ENCODE peak calls at places on chromosomes 7 and 10, in five cellular contexts. One of them, this sample, is unnamed. For H3K9me3, the result is how much of the 10 kb centered on the place peaks cover.

GRCh38 chr10:58706836-58707235 is 194.2 kb downstream of the BICC1 start:
- DNase-seq in CD4-positive, alpha-beta memory T cell: no peak
- DNase-seq in OCI-LY7: no peak
- DNase-seq in heart right ventricle: no peak
- DNase-seq in colonic mucosa: no peak
- DNase-seq in this sample: no peak

GRCh38 chr10:25565570-25565969 is 368.5 kb upstream of the MYO3A start:
- DNase-seq in CD4-positive, alpha-beta memory T cell: no peak
- DNase-seq in OCI-LY7: no peak
- DNase-seq in heart right ventricle: no peak
- DNase-seq in colonic mucosa: no peak
- DNase-seq in this sample: no peak

GRCh38 chr10:102604379-102604960 is 39.8 kb upstream of the TRIM8 start:
- DNase-seq in CD4-positive, alpha-beta memory T cell: no peak
- DNase-seq in OCI-LY7: no peak
- DNase-seq in heart right ventricle: no peak
- DNase-seq in colonic mucosa: no peak
- DNase-seq in this sample: no peak

GRCh38 chr7:117470777-117471176 is 9.0 kb upstream of the CFTR start:
- DNase-seq in CD4-positive, alpha-beta memory T cell: no peak
- DNase-seq in OCI-LY7: no peak
- DNase-seq in heart right ventricle: peak
- DNase-seq in colonic mucosa: no peak
- DNase-seq in this sample: peak

GRCh38 chr10:58755688-58756087 is 243.0 kb downstream of the BICC1 start:
- DNase-seq in CD4-positive, alpha-beta memory T cell: no peak
- DNase-seq in OCI-LY7: no peak
- DNase-seq in heart right ventricle: no peak
- DNase-seq in colonic mucosa: no peak
- DNase-seq in this sample: no peak

GRCh38 chr7:36742911-36743775 is 18.8 kb upstream of the AOAH start:
- DNase-seq in CD4-positive, alpha-beta memory T cell: no peak
- DNase-seq in OCI-LY7: no peak
- DNase-seq in heart right ventricle: no peak
- DNase-seq in colonic mucosa: no peak
- DNase-seq in this sample: no peak

GRCh38 chr7:36794689-36795088 is 70.4 kb upstream of the AOAH start:
- DNase-seq in CD4-positive, alpha-beta memory T cell: no peak
- DNase-seq in OCI-LY7: no peak
- DNase-seq in heart right ventricle: no peak
- DNase-seq in colonic mucosa: no peak
- DNase-seq in this sample: no peak

GRCh38 chr10:103630156-103630555 is 136.7 kb downstream of the NEURL1 start:
- DNase-seq in CD4-positive, alpha-beta memory T cell: no peak
- DNase-seq in OCI-LY7: no peak
- DNase-seq in heart right ventricle: no peak
- DNase-seq in colonic mucosa: no peak
- DNase-seq in this sample: no peak

GRCh38 chr7:107173691-107174406 is 5.0 kb downstream of the HBP1 start:
- DNase-seq in CD4-positive, alpha-beta memory T cell: no peak
- DNase-seq in OCI-LY7: no peak
- DNase-seq in heart right ventricle: no peak
- DNase-seq in colonic mucosa: no peak
- DNase-seq in this sample: no peak

GRCh38 chr7:107813524-107813923 is 10.5 kb upstream of the SLC26A3 start:
- DNase-seq in CD4-positive, alpha-beta memory T cell: no peak
- DNase-seq in OCI-LY7: no peak
- DNase-seq in heart right ventricle: no peak
- DNase-seq in colonic mucosa: no peak
- DNase-seq in this sample: no peak

GRCh38 chr10:21699575-21699974 is 165.5 kb downstream of the MLLT10 start:
- DNase-seq in CD4-positive, alpha-beta memory T cell: no peak
- DNase-seq in OCI-LY7: no peak
- DNase-seq in heart right ventricle: no peak
- DNase-seq in colonic mucosa: no peak
- DNase-seq in this sample: no peak

GRCh38 chr7:130290745-130291144 is 2.2 kb upstream of the CPA4 start:
- DNase-seq in CD4-positive, alpha-beta memory T cell: no peak
- DNase-seq in OCI-LY7: no peak
- DNase-seq in heart right ventricle: no peak
- DNase-seq in colonic mucosa: no peak
- DNase-seq in this sample: no peak

GRCh38 chr7:95066736-95067530 is 159.5 kb downstream of the PPP1R9A start:
- DNase-seq in CD4-positive, alpha-beta memory T cell: no peak
- DNase-seq in OCI-LY7: no peak
- DNase-seq in heart right ventricle: no peak
- DNase-seq in colonic mucosa: no peak
- DNase-seq in this sample: no peak

GRCh38 chr10:72255977-72256729 is 17.6 kb upstream of the DDIT4 start:
- DNase-seq in CD4-positive, alpha-beta memory T cell: no peak
- DNase-seq in OCI-LY7: no peak
- DNase-seq in heart right ventricle: no peak
- DNase-seq in colonic mucosa: no peak
- DNase-seq in this sample: no peak

GRCh38 chr7:63046612-63047011 is 952.0 kb upstream of the ZNF722 start:
- DNase-seq in CD4-positive, alpha-beta memory T cell: no peak
- DNase-seq in OCI-LY7: no peak
- DNase-seq in heart right ventricle: no peak
- DNase-seq in colonic mucosa: no peak
- DNase-seq in this sample: no peak

GRCh38 chr7:63043657-63044543 is 954.7 kb upstream of the ZNF722 start:
- DNase-seq in CD4-positive, alpha-beta memory T cell: no peak
- DNase-seq in OCI-LY7: no peak
- DNase-seq in heart right ventricle: no peak
- DNase-seq in colonic mucosa: no peak
- DNase-seq in this sample: no peak

GRCh38 chr7:63042730-63043511 is 955.7 kb upstream of the ZNF722 start:
- DNase-seq in CD4-positive, alpha-beta memory T cell: no peak
- DNase-seq in OCI-LY7: no peak
- DNase-seq in heart right ventricle: no peak
- DNase-seq in colonic mucosa: no peak
- DNase-seq in this sample: no peak

GRCh38 chr7:63045575-63045974 is 953.1 kb upstream of the ZNF722 start:
- DNase-seq in CD4-positive, alpha-beta memory T cell: no peak
- DNase-seq in OCI-LY7: no peak
- DNase-seq in heart right ventricle: no peak
- DNase-seq in colonic mucosa: no peak
- DNase-seq in this sample: no peak

DNA sequence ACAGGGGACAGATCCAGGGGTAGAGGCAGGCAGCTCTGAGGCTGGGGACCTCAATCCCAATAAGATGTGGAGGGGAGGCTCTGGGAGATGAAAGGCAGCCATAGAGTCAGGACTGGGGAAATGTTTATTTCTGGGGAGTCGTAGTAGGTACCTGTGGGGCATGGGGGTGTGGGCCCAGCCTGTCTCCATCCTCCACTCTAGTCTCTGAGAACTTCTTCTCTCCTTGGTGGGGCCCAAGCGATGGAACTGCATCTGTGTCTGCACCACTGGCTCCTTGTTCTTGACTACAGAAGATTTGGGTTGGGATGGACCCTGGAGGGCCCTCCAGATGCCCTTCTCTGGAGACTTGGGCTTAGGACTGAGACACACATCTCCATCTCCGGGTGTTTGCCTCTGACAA is 953.9 kb upstream of the ZNF722 start:
- DNase-seq in CD4-positive, alpha-beta memory T cell: no peak
- DNase-seq in OCI-LY7: no peak
- DNase-seq in heart right ventricle: no peak
- DNase-seq in colonic mucosa: no peak
- DNase-seq in this sample: no peak
- H3K9me3 ChIP-seq in CD4-positive, alpha-beta memory T cell: under half
- H3K9me3 ChIP-seq in OCI-LY7: under half
- H3K9me3 ChIP-seq in heart right ventricle: under half
- H3K9me3 ChIP-seq in colonic mucosa: under half
- H3K9me3 ChIP-seq in this sample: half or more

GRCh38 chr7:158263110-158263963 is 324.3 kb downstream of the PTPRN2 start:
- DNase-seq in CD4-positive, alpha-beta memory T cell: no peak
- DNase-seq in OCI-LY7: no peak
- DNase-seq in heart right ventricle: no peak
- DNase-seq in colonic mucosa: no peak
- DNase-seq in this sample: no peak
- H3K9me3 ChIP-seq in CD4-positive, alpha-beta memory T cell: under half
- H3K9me3 ChIP-seq in OCI-LY7: under half
- H3K9me3 ChIP-seq in heart right ventricle: under half
- H3K9me3 ChIP-seq in colonic mucosa: under half
- H3K9me3 ChIP-seq in this sample: under half

GRCh38 chr10:126948355-126949160 is 43.3 kb downstream of the DOCK1 start:
- DNase-seq in CD4-positive, alpha-beta memory T cell: no peak
- DNase-seq in OCI-LY7: no peak
- DNase-seq in heart right ventricle: no peak
- DNase-seq in colonic mucosa: no peak
- DNase-seq in this sample: no peak

GRCh38 chr10:126949161-126949503 is 43.9 kb downstream of the DOCK1 start:
- DNase-seq in CD4-positive, alpha-beta memory T cell: no peak
- DNase-seq in OCI-LY7: no peak
- DNase-seq in heart right ventricle: no peak
- DNase-seq in colonic mucosa: no peak
- DNase-seq in this sample: no peak

GRCh38 chr10:126946746-126947145 is 41.5 kb downstream of the DOCK1 start:
- DNase-seq in CD4-positive, alpha-beta memory T cell: no peak
- DNase-seq in OCI-LY7: no peak
- DNase-seq in heart right ventricle: no peak
- DNase-seq in colonic mucosa: no peak
- DNase-seq in this sample: no peak

GRCh38 chr10:126953886-126954285 is 48.7 kb downstream of the DOCK1 start:
- DNase-seq in CD4-positive, alpha-beta memory T cell: no peak
- DNase-seq in OCI-LY7: no peak
- DNase-seq in heart right ventricle: no peak
- DNase-seq in colonic mucosa: no peak
- DNase-seq in this sample: no peak

DNA sequence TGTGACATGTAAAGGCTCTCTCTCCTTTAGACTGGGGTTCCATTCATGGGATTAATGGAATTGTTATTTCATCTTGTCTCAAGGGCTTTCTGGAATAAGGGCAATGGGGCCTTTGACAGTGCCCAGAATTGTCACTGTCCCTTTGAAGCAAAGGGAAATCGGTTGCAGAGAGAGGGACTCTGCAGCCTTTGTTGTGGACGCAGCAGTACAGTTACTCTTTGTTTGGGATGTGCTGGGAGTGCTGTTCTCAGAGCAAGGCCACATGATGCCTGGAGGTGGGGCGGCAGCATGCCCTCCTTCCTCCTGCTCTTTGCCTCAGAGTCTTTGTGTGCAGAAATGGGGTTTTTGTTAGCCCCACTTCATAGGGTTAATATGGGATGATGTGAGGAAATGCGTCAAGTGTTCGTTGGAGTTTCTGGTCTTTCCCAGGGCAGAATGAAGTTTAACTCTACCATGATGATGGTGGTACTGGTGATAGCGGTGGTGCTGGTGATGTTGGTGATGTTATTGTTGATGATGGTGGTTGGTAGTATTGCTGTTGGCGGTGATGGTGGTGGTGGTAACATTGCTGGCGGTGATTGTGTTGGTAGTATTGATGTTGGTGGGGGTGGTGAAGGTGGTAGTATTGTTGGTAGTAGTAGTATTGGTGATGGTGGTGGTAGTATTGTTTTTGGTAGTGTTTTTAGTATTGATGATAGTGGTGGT is 45.3 kb downstream of the DOCK1 start:
- DNase-seq in CD4-positive, alpha-beta memory T cell: no peak
- DNase-seq in OCI-LY7: no peak
- DNase-seq in heart right ventricle: no peak
- DNase-seq in colonic mucosa: no peak
- DNase-seq in this sample: no peak
- H3K9me3 ChIP-seq in CD4-positive, alpha-beta memory T cell: under half
- H3K9me3 ChIP-seq in OCI-LY7: half or more
- H3K9me3 ChIP-seq in heart right ventricle: under half
- H3K9me3 ChIP-seq in colonic mucosa: under half
- H3K9me3 ChIP-seq in this sample: under half

GRCh38 chr7:87330942-87331341 is 14.5 kb upstream of the CROT start:
- DNase-seq in CD4-positive, alpha-beta memory T cell: no peak
- DNase-seq in OCI-LY7: peak
- DNase-seq in heart right ventricle: no peak
- DNase-seq in colonic mucosa: no peak
- DNase-seq in this sample: no peak
- H3K9me3 ChIP-seq in CD4-positive, alpha-beta memory T cell: under half
- H3K9me3 ChIP-seq in OCI-LY7: under half
- H3K9me3 ChIP-seq in heart right ventricle: under half
- H3K9me3 ChIP-seq in colonic mucosa: under half
- H3K9me3 ChIP-seq in this sample: under half

DNA sequence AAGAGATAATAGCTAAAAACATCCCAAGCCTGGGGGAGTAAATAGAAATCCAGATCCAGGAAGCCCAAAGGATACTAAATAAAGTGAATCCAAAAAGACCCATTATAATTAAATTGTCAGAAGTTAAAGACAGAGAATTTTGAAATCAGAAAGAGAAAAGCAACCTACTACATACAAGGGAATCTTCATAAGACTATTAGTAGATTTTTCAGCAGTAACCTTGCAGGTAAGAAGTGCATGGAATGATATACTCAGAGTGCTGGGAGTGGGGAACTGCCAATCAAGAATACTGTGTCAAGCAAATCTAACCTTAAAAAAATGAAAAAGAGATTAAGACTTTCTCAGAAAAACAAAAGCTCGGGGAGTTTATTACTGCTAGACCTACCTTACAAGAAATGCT is 13.2 kb upstream of the GIMAP1 start:
- DNase-seq in CD4-positive, alpha-beta memory T cell: no peak
- DNase-seq in OCI-LY7: no peak
- DNase-seq in heart right ventricle: no peak
- DNase-seq in colonic mucosa: no peak
- DNase-seq in this sample: no peak
- H3K9me3 ChIP-seq in CD4-positive, alpha-beta memory T cell: under half
- H3K9me3 ChIP-seq in OCI-LY7: under half
- H3K9me3 ChIP-seq in heart right ventricle: half or more
- H3K9me3 ChIP-seq in colonic mucosa: under half
- H3K9me3 ChIP-seq in this sample: under half

DNA sequence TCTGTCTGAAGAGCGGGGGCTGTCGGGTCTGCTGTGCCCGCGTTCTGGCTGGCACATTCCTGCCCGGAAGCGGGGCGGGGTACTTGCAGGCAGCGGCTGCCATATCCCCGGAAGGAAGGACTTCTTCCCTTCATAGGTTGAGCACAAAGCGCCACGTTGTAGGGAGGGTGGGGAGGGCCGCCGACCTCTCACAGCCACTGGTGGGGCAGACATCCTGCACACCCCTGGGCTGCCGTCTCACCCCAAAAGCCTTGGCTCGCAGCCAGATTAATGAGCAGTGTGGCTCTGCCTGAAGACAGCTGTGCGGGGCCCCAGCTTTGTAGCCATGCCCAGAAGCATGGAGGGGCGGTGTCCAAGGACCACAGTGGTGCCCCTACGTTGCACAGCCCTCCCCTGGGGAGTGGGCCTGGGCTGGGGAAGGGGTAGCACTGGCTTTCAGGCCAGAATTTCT is 54.3 kb upstream of the DPYSL4 start:
- DNase-seq in CD4-positive, alpha-beta memory T cell: no peak
- DNase-seq in OCI-LY7: no peak
- DNase-seq in heart right ventricle: no peak
- DNase-seq in colonic mucosa: no peak
- DNase-seq in this sample: no peak
- H3K9me3 ChIP-seq in CD4-positive, alpha-beta memory T cell: under half
- H3K9me3 ChIP-seq in OCI-LY7: under half
- H3K9me3 ChIP-seq in heart right ventricle: under half
- H3K9me3 ChIP-seq in colonic mucosa: under half
- H3K9me3 ChIP-seq in this sample: under half